ENCODE peak calls at places on chromosomes 5 and 9, in six cellular contexts. Y is CD8-positive, alpha-beta T cell; C is omental fat pad; Z is cardiac muscle cell; O is nephron progenitor cell; A is fibroblast of the conjunctiva. N is an unnamed sample.

GRCh38 chr9:4784403-4784802 is 8.3 kb upstream of the RCL1 start:
- DNase-seq in Y (no peak), A (no peak), Z (no peak), O (no peak), C (no peak), N (no peak)

GRCh38 chr9:17627641-17628040 is 48.8 kb downstream of the SH3GL2 start:
- DNase-seq in Z (no peak), O (no peak), A (no peak), C (no peak), Y (no peak), N (no peak)

GRCh38 chr5:152349683-152350526 is 55.2 kb downstream of the NMUR2 start:
- DNase-seq in C (no peak), O (peak), A (no peak), Z (peak), Y (no peak), N (no peak)

GRCh38 chr5:2269656-2270055 is 386.9 kb upstream of the IRX4 start:
- DNase-seq in C (no peak), Y (no peak), A (no peak), O (no peak), Z (no peak), N (no peak)

GRCh38 chr9:129826759-129827158 is 2.8 kb upstream of the TOR1A start:
- DNase-seq in Y (no peak), O (no peak), Z (no peak), A (no peak), C (no peak), N (no peak)

GRCh38 chr9:129026442-129027223 is 1.5 kb downstream of the SH3GLB2 start:
- DNase-seq in A (peak), O (peak), C (no peak), Z (peak), Y (no peak), N (no peak)

GRCh38 chr5:61330341-61330878 is 1.6 kb upstream of the ZSWIM6 start:
- DNase-seq in Z (no peak), A (no peak), C (no peak), O (no peak), Y (no peak), N (no peak)

GRCh38 chr5:142304013-142304701 is 20.7 kb downstream of the SPRY4 start:
- DNase-seq in Y (no peak), C (no peak), Z (no peak), A (no peak), O (no peak), N (no peak)

GRCh38 chr9:2418619-2419018 is 203.0 kb upstream of the VLDLR start:
- DNase-seq in O (no peak), Y (no peak), Z (no peak), C (no peak), A (peak), N (no peak)

GRCh38 chr5:139415221-139415861 is 11.5 kb upstream of the SPATA24 start:
- DNase-seq in C (no peak), A (no peak), Y (no peak), O (no peak), Z (no peak), N (no peak)

GRCh38 chr5:42250-42649 is 49.7 kb upstream of the PLEKHG4B start:
- DNase-seq in Z (peak), O (peak), C (no peak), A (no peak), Y (no peak), N (no peak)

GRCh38 chr9:117725426-117725887 is 21.3 kb downstream of the TLR4 start:
- DNase-seq in A (no peak), Y (no peak), Z (no peak), C (no peak), O (no peak), N (peak)

GRCh38 chr5:130652178-130652577 is 512.9 kb downstream of the HINT1 start:
- DNase-seq in O (no peak), Z (no peak), C (no peak), A (peak), Y (no peak), N (no peak)

GRCh38 chr5:76389513-76390154 is 13.5 kb upstream of the IQGAP2 start:
- DNase-seq in C (no peak), Z (no peak), Y (no peak), O (no peak), A (no peak), N (no peak)

GRCh38 chr9:69919461-69920061 is 98.9 kb downstream of the CFAP95 start:
- DNase-seq in Y (no peak), Z (peak), C (no peak), O (peak), A (peak), N (no peak)

GRCh38 chr5:135450328-135450727 is 1.8 kb downstream of the TIFAB start:
- DNase-seq in Y (no peak), O (no peak), C (no peak), A (no peak), Z (no peak), N (no peak)

GRCh38 chr9:92253656-92254055 is 39.8 kb downstream of the IARS1 start:
- DNase-seq in Y (no peak), Z (no peak), A (no peak), C (no peak), O (no peak), N (no peak)

GRCh38 chr9:16505159-16505558 is 365.3 kb downstream of the BNC2 start:
- DNase-seq in Z (no peak), A (no peak), Y (no peak), O (no peak), C (no peak), N (no peak)

GRCh38 chr5:91076138-91076537 is 307.0 kb downstream of the ARRDC3 start:
- DNase-seq in C (no peak), Z (no peak), Y (no peak), A (no peak), O (no peak), N (no peak)

GRCh38 chr9:130870491-130871381 is 25.9 kb downstream of the QRFP start:
- DNase-seq in O (no peak), A (no peak), Z (no peak), Y (no peak), C (no peak), N (no peak)

GRCh38 chr5:35683466-35683865 is 65.8 kb downstream of the SPEF2 start:
- DNase-seq in C (no peak), Y (no peak), A (no peak), O (no peak), Z (no peak), N (no peak)

GRCh38 chr9:38619556-38620447 is 594 bp downstream of the ANKRD18A start:
- DNase-seq in C (no peak), Y (no peak), A (no peak), O (peak), Z (peak), N (no peak)

GRCh38 chr9:87862536-87863268 is 20.0 kb upstream of the SPATA31E1 start:
- DNase-seq in C (no peak), Y (no peak), Z (no peak), O (no peak), A (no peak), N (no peak)

GRCh38 chr9:6897831-6898230 is 140.1 kb downstream of the KDM4C start:
- DNase-seq in Z (no peak), Y (no peak), C (no peak), O (peak), A (no peak), N (no peak)

GRCh38 chr9:25121811-25122210 is 556.4 kb downstream of the TUSC1 start:
- DNase-seq in O (no peak), C (no peak), A (no peak), Y (no peak), Z (no peak), N (no peak)

GRCh38 chr9:126337690-126338426 is 11.2 kb downstream of the MVB12B start:
- DNase-seq in O (no peak), C (no peak), Y (no peak), A (no peak), Z (no peak), N (no peak)

GRCh38 chr5:83608122-83608521 is 112.5 kb downstream of the HAPLN1 start:
- DNase-seq in Y (no peak), Z (peak), O (peak), C (no peak), A (no peak), N (no peak)

GRCh38 chr5:137710086-137710485 is 25.8 kb downstream of the KLHL3 start:
- DNase-seq in O (no peak), A (no peak), Z (no peak), C (no peak), Y (no peak), N (no peak)